ENCODE peak calls at places on chromosomes 12 and 14, in six cellular contexts. D, B, Z, P, C and S are unnamed samples. For H3K79me1, the result is how much of the 10 kb centered on the place peaks cover.

GRCh38 chr12:52614381-52615207 is 3.8 kb downstream of the KRT73 start:
- DNase-seq in D (no peak), B (no peak), Z (no peak), P (no peak), C (no peak), S (no peak)

GRCh38 chr12:110935588-110935987 is 15.2 kb upstream of the MYL2 start:
- DNase-seq in D (no peak), B (no peak), Z (no peak), P (no peak), C (no peak), S (peak)

GRCh38 chr14:94945615-94946014 is 175.7 kb upstream of the GSC start:
- DNase-seq in D (no peak), B (no peak), Z (no peak), P (no peak), C (no peak), S (no peak)

GRCh38 chr14:33515441-33515840 is 435.4 kb downstream of the EGLN3 start:
- DNase-seq in D (no peak), B (no peak), Z (no peak), P (no peak), C (no peak), S (peak)

GRCh38 chr12:86138770-86139169 is 117.4 kb downstream of the MGAT4C start:
- DNase-seq in D (no peak), B (no peak), Z (no peak), P (no peak), C (peak), S (no peak)

GRCh38 chr14:102213984-102214658 is 74.4 kb downstream of the WDR20 start:
- DNase-seq in D (no peak), B (no peak), Z (no peak), P (no peak), C (no peak), S (no peak)

GRCh38 chr14:71061458-71061857 is 154.2 kb downstream of the PCNX1 start:
- DNase-seq in D (peak), B (peak), Z (no peak), P (no peak), C (no peak), S (peak)

GRCh38 chr12:53344824-53345485 is 8.8 kb upstream of the SP7 start:
- DNase-seq in D (peak), B (peak), Z (peak), P (no peak), C (peak), S (peak)

GRCh38 chr14:72801841-72802587 is 91.9 kb downstream of the DPF3 start:
- DNase-seq in D (peak), B (no peak), Z (no peak), P (no peak), C (no peak), S (no peak)

GRCh38 chr12:119412811-119413794 is 78.6 kb downstream of the CCDC60 start:
- DNase-seq in D (peak), B (peak), Z (peak), P (peak), C (peak), S (peak)

GRCh38 chr14:75831971-75832370 is 149.8 kb downstream of the TGFB3 start:
- DNase-seq in D (peak), B (no peak), Z (no peak), P (no peak), C (peak), S (peak)

GRCh38 chr14:100132903-100133510 is 26.4 kb downstream of the DEGS2 start:
- DNase-seq in D (no peak), B (no peak), Z (no peak), P (no peak), C (no peak), S (no peak)

DNA sequence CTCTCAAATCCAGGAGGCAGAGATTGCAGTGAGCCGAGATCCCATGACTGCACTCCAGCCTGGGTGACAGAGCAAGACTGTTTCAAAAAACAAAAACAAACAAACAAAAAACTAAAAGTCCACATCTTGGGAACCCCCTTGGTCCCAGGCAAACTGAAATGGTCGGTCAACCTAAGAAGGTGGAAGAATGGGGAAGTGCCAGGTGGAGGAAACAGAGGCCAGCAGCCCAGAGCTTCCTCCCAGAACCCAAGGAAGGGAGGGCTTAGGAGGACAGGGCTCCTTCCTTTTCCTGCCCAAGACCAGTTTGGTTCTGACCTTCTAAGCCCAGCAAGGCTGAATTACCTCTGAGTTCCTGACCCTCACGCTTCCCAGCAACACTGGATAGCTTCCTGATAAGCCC is 121.0 kb upstream of the FUT8 start:
- DNase-seq in D (no peak), B (no peak), Z (no peak), P (no peak), C (no peak), S (no peak)
- H3K27ac ChIP-seq in D (no peak), B (no peak), Z (no peak), P (no peak), C (no peak), S (no peak)

DNA sequence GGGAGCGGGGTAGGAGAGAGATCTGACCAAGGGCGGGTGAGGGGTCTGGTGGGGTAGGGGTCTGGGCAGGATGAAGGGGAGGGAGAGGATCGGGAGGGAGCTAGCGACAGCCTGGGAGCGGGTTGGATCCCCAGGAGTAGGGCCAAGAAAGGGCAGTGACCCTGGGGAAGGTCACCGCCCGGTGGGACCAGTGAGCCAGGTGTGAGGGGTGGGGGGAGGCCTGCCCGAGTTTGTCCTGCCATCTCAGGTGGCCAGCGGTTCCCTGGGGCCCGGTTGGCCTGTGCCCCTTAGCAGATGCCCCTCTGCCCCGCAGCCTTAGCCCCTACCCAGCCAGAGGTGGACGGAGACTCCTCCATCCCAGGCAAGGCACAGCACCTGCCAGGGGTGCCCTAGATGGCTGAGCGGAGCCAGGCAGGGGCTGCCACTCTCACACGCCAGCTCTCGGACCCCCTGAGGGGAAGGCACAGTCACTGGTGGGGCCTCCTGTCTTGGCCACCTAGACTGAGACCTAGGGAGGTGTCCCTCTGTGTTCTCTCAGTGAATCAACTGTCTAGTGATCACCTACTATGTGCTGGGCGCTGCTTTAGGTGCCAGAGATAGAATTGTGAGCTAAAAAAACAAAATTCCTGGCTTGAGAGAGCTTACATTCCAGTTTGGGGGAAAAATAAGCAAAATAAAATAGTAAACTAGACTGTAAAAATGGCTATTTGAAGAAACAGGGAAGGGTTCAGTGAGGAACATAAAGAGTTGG is 631 bp upstream of the TTC7B start:
- DNase-seq in D (no peak), B (no peak), Z (no peak), P (no peak), C (no peak), S (no peak)
- H3K4me3 ChIP-seq in D (no peak), B (no peak), Z (peak), P (peak), C (no peak), S (no peak)

GRCh38 chr12:117045175-117045997 is 53.8 kb downstream of the TESC start:
- DNase-seq in D (no peak), B (no peak), Z (no peak), P (no peak), C (no peak), S (no peak)

GRCh38 chr12:117045998-117046374 is 53.2 kb downstream of the TESC start:
- DNase-seq in D (no peak), B (peak), Z (no peak), P (no peak), C (peak), S (no peak)

GRCh38 chr12:117044311-117044710 is 54.9 kb downstream of the TESC start:
- DNase-seq in D (no peak), B (no peak), Z (no peak), P (no peak), C (no peak), S (no peak)

GRCh38 chr12:117043598-117043901 is 55.7 kb downstream of the TESC start:
- DNase-seq in D (no peak), B (no peak), Z (no peak), P (no peak), C (no peak), S (peak)

DNA sequence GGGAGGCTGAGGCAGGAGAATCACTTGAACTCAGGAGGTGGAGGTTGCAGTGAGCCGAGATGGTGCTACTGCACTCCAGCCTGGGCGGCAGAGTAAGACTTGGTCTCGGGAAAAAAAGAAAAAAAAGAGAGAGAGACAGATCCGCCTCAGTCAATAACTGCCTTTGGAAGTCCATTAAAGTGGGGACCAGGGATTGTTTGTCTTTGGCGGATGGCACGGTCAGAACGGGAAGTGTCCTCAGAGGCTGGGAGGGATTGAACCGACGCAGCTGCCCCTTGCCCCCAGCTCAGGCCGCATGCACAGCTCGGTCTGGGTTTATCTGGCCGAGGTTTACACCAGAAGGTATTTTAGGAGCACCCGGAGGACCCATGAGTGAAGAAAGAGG is 54.4 kb downstream of the TESC start:
- DNase-seq in D (no peak), B (no peak), Z (no peak), P (no peak), C (no peak), S (no peak)
- H3K79me1 ChIP-seq in D (under half), B (under half), Z (under half), P (under half), C (under half), S (under half)

GRCh38 chr12:93145086-93145485 is 216.0 kb upstream of the EEA1 start:
- DNase-seq in D (peak), B (no peak), Z (no peak), P (no peak), C (no peak), S (peak)
- H3K27ac ChIP-seq in D (no peak), B (no peak), Z (no peak), P (no peak), C (no peak), S (no peak)